ENCODE peak calls at places on chromosomes 2 and 18, in four cellular contexts. One of them, this sample, is unnamed.

GRCh38 chr2:240820607-240821428 is 799 bp upstream of the KIF1A start:
- DNase-seq in AG04450: no peak
- DNase-seq in GM12865: no peak
- DNase-seq in adrenal gland: no peak
- DNase-seq in this sample: no peak

GRCh38 chr2:185828326-185828725 is 89.7 kb downstream of the FSIP2 start:
- DNase-seq in AG04450: no peak
- DNase-seq in GM12865: no peak
- DNase-seq in adrenal gland: no peak
- DNase-seq in this sample: no peak

GRCh38 chr2:185628985-185629384 is 109.6 kb upstream of the FSIP2 start:
- DNase-seq in AG04450: no peak
- DNase-seq in GM12865: peak
- DNase-seq in adrenal gland: no peak
- DNase-seq in this sample: no peak

GRCh38 chr18:47166235-47166634 is 9.9 kb downstream of the IER3IP1 start:
- DNase-seq in AG04450: no peak
- DNase-seq in GM12865: peak
- DNase-seq in adrenal gland: no peak
- DNase-seq in this sample: no peak

GRCh38 chr2:78832481-78832880 is 193.0 kb upstream of the REG3G start:
- DNase-seq in AG04450: no peak
- DNase-seq in GM12865: no peak
- DNase-seq in adrenal gland: no peak
- DNase-seq in this sample: no peak

GRCh38 chr18:79496978-79497637 is 101.4 kb downstream of the NFATC1 start:
- DNase-seq in AG04450: peak
- DNase-seq in GM12865: no peak
- DNase-seq in adrenal gland: peak
- DNase-seq in this sample: peak

GRCh38 chr2:62147610-62148301 is 48.2 kb upstream of the B3GNT2 start:
- DNase-seq in AG04450: peak
- DNase-seq in GM12865: no peak
- DNase-seq in adrenal gland: no peak
- DNase-seq in this sample: no peak

GRCh38 chr2:9703085-9703641 is 72.4 kb upstream of the YWHAQ start:
- DNase-seq in AG04450: peak
- DNase-seq in GM12865: peak
- DNase-seq in adrenal gland: no peak
- DNase-seq in this sample: no peak

GRCh38 chr2:34419856-34420255 is 820.8 kb upstream of the FAM98A start:
- DNase-seq in AG04450: no peak
- DNase-seq in GM12865: no peak
- DNase-seq in adrenal gland: no peak
- DNase-seq in this sample: no peak

GRCh38 chr2:181977661-181978350 is 7.8 kb upstream of the PPP1R1C start:
- DNase-seq in AG04450: no peak
- DNase-seq in GM12865: peak
- DNase-seq in adrenal gland: no peak
- DNase-seq in this sample: no peak

GRCh38 chr2:85278361-85278760 is 49.4 kb downstream of the TGOLN2 start:
- DNase-seq in AG04450: peak
- DNase-seq in GM12865: no peak
- DNase-seq in adrenal gland: no peak
- DNase-seq in this sample: no peak

GRCh38 chr18:53586923-53587322 is 637.5 kb downstream of the MBD2 start:
- DNase-seq in AG04450: no peak
- DNase-seq in GM12865: no peak
- DNase-seq in adrenal gland: no peak
- DNase-seq in this sample: no peak

GRCh38 chr2:197576631-197577030 is 60.8 kb downstream of the MOB4 start:
- DNase-seq in AG04450: no peak
- DNase-seq in GM12865: no peak
- DNase-seq in adrenal gland: no peak
- DNase-seq in this sample: no peak

GRCh38 chr18:77141401-77142118 is 9.0 kb upstream of the MBP start:
- DNase-seq in AG04450: no peak
- DNase-seq in GM12865: no peak
- DNase-seq in adrenal gland: no peak
- DNase-seq in this sample: no peak

GRCh38 chr2:181243319-181243718 is 213.9 kb upstream of the ITGA4 start:
- DNase-seq in AG04450: no peak
- DNase-seq in GM12865: no peak
- DNase-seq in adrenal gland: no peak
- DNase-seq in this sample: no peak

GRCh38 chr18:44246001-44246400 is 434.7 kb upstream of the SETBP1 start:
- DNase-seq in AG04450: no peak
- DNase-seq in GM12865: no peak
- DNase-seq in adrenal gland: no peak
- DNase-seq in this sample: no peak

GRCh38 chr2:219441451-219442205 is 7.0 kb downstream of the SPEG start:
- DNase-seq in AG04450: no peak
- DNase-seq in GM12865: no peak
- DNase-seq in adrenal gland: no peak
- DNase-seq in this sample: peak

This sample was measured in sigmoid colon.